ENCODE peak calls at places on chromosome 22, in nine cellular contexts. J, E, B, S, K, P, O, U and X are unnamed samples.

GRCh38 chr22:42473484-42474193 is 41.4 kb upstream of the NFAM1 start:
- DNase-seq in J (peak; percentile 77), E (peak; percentile 53), B (peak; percentile 24), S (no peak), K (no peak), P (no peak), O (no peak), U (peak; percentile 47), X (peak; percentile 20)

GRCh38 chr22:36197065-36197440 is 4.6 kb downstream of the APOL4 start:
- DNase-seq in J (peak; percentile 90), E (no peak), B (peak; percentile 77), S (no peak), K (no peak), P (no peak), O (no peak), U (peak; percentile 79), X (peak; percentile 66)

GRCh38 chr22:40679964-40680818 is 907 bp downstream of the MCHR1 start:
- DNase-seq in J (peak; percentile 37), E (no peak), B (peak; percentile 48), S (no peak), K (no peak), P (no peak), O (no peak), U (no peak), X (peak; percentile 77)

GRCh38 chr22:31893460-31893859 is 50.9 kb upstream of the YWHAH start:
- DNase-seq in J (peak; percentile 28), E (no peak), B (peak; percentile 73), S (no peak), K (no peak), P (no peak), O (no peak), U (no peak), X (no peak)

GRCh38 chr22:25754527-25755202 is 12.7 kb downstream of the MYO18B start:
- DNase-seq in J (peak; percentile 85), E (no peak), B (peak; percentile 94), S (peak; percentile 97), K (no peak), P (no peak), O (no peak), U (no peak), X (no peak)

GRCh38 chr22:35307372-35307771 is 7.7 kb downstream of the TOM1 start:
- DNase-seq in J (no peak), E (no peak), B (no peak), S (no peak), K (no peak), P (no peak), O (no peak), U (no peak), X (no peak)

GRCh38 chr22:34099278-34099677 is 179.0 kb upstream of the LARGE1 start:
- DNase-seq in J (no peak), E (peak; percentile 1), B (no peak), S (no peak), K (no peak), P (no peak), O (no peak), U (no peak), X (no peak)

GRCh38 chr22:33565580-33565995 is 354.7 kb downstream of the LARGE1 start:
- DNase-seq in J (no peak), E (no peak), B (no peak), S (no peak), K (no peak), P (no peak), O (no peak), U (no peak), X (no peak)

GRCh38 chr22:32996702-32997101 is 61.5 kb downstream of the SYN3 start:
- DNase-seq in J (no peak), E (peak; percentile 83), B (peak; percentile 60), S (peak; percentile 86), K (no peak), P (peak; percentile 63), O (no peak), U (no peak), X (no peak)

GRCh38 chr22:36360871-36361383 is 26.8 kb downstream of the MYH9 start:
- DNase-seq in J (peak; percentile 55), E (no peak), B (no peak), S (no peak), K (no peak), P (no peak), O (no peak), U (no peak), X (no peak)

GRCh38 chr22:32322986-32323385 is 34.7 kb upstream of the RFPL3 start:
- DNase-seq in J (no peak), E (no peak), B (no peak), S (peak; percentile 40), K (no peak), P (no peak), O (no peak), U (no peak), X (no peak)

GRCh38 chr22:29080061-29080975 is 7.5 kb downstream of the KREMEN1 start:
- DNase-seq in J (peak; percentile 39), E (peak; percentile 26), B (peak; percentile 52), S (no peak), K (no peak), P (no peak), O (no peak), U (no peak), X (peak; percentile 27)

GRCh38 chr22:19983701-19984100 is 32.9 kb downstream of the ARVCF start:
- DNase-seq in J (no peak), E (no peak), B (no peak), S (peak; percentile 72), K (no peak), P (no peak), O (no peak), U (no peak), X (no peak)

GRCh38 chr22:36505998-36506635 is 723 bp downstream of the FOXRED2 start:
- DNase-seq in J (no peak), E (no peak), B (no peak), S (peak; percentile 75), K (no peak), P (no peak), O (no peak), U (no peak), X (no peak)

GRCh38 chr22:41171996-41172395 is 33.1 kb upstream of the L3MBTL2 start:
- DNase-seq in J (no peak), E (no peak), B (no peak), S (no peak), K (no peak), P (no peak), O (no peak), U (no peak), X (no peak)

DNA sequence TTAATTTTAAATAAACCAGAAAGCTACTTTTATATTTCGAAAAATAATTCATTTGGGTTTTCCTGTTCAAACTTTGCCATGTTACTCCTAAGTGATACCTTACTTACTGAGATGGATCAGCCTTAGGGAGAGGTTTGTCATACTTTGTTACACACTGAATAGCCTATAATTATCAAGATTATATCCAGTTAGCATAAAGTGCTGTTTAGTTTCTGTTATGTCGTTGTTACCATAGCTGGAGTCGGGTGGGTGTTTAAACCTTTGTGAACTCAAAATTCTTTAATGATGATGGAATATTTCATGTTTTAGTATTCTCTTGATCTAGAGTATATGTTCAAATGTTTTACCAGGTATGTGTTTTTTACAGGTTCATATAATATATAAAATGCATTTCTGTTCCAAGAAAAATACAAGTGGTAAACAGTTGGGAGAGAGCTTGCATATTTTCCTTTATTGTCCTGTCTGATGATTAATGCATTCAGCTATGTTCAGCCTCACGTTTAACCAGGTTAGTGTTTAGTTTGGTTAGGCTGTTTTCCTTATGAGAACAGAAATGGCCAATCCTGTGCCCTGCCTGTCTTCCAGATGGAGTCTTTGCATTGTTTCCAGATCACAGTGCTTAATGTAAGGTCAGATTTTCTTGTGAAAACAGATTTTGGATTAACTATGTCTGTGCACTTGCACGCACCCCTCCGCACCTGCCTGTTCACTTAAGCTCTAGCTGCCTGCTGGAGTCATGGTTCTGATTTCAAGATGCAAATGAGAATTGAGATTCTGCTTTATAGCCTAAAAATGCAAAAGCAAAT is 105.6 kb downstream of the ATXN10 start:
- DNase-seq in J (no peak), E (peak; percentile 60), B (no peak), S (no peak), K (no peak), P (no peak), O (no peak), U (no peak), X (peak; percentile 18)
- H3K27ac ChIP-seq in J (no peak overlapping the region), E (peak overlapping the region; percentile 71), B (no peak overlapping the region), S (no peak overlapping the region), K (no peak overlapping the region), P (no peak overlapping the region), O (no peak overlapping the region), U (no peak overlapping the region), X (no peak overlapping the region)

DNA sequence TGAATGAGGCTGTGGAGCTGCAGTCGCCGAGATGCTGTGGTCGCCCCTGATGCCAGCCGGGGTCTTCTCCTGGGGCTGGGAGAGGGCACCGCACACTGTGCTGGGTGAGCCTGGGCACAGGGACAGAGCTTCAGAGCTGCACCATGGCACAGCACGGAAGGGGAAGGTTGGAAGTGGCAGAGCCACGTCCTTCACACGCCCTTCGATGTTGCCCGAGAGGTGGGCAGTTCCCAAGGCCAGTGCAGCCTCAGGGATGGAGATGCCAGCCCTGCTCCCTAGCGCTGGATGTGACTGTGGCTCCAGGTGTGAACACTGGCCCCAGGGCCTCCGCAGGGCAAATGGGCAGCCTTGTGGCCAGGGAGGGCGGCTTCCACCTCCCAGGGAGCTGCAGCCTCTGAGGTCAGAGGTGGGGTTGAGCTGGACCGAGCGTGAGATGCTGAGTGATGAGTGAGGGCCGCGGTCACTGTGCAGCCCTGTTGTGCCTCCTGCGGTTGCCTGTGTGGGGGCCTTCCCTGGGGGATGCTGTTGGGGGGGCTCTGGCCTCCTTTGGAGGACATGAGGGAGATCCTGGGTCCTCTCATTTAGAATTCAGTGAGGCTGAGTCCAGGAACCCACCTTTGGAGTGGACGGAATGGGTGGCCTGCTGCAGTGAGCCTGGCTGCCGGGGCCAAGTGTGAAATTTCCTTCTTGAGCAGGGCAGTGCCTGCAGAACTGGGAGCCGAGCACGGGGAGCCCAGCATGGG is 1090.0 kb downstream of the BRD1 start:
- DNase-seq in J (no peak), E (no peak), B (no peak), S (peak; percentile 60), K (no peak), P (no peak), O (no peak), U (no peak), X (no peak)
- H3K9me3 ChIP-seq in J (no peaks in the 10 kb centered on the region), E (peaks cover 64% of the 10 kb centered on the region), B (no peaks in the 10 kb centered on the region), S (no peaks in the 10 kb centered on the region), K (no peaks in the 10 kb centered on the region), P (peaks cover 5% of the 10 kb centered on the region), O (no peaks in the 10 kb centered on the region), U (no peaks in the 10 kb centered on the region), X (no peaks in the 10 kb centered on the region)

DNA sequence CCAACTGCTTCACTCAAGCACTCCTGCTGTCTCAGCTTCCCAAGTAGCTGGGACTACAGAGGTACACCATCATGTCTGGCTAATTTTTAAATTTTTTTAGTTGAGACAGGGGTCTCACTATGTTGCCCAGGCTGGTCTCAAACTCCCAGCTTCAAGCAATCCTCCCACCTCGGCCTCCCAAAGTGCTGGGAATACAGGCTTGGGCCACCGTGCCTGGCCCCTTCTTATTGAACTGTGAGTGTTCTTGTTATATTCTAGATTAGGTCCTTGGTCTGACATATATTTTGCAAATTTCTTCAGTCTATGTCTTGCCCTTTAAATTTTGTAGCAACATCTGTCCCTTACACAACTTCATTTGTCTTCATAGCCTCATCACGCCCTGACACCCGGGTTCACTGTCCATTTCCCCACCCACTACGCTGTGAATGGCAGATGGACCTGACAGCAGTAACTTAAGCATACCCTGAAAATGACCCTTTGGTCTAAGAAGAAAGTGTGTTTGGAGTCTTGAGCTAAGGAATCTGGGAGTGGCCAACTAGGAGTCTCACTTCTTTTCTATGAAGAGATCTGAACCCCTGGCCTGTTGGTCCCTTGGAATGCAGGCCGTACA is 4.2 kb upstream of the FAM118A start:
- DNase-seq in J (no peak), E (no peak), B (no peak), S (no peak), K (no peak), P (no peak), O (no peak), U (no peak), X (no peak)
- H3K27ac ChIP-seq in J (no peak overlapping the region), E (no peak overlapping the region), B (no peak overlapping the region), S (no peak overlapping the region), K (no peak overlapping the region), P (no peak overlapping the region), O (no peak overlapping the region), U (no peak overlapping the region), X (no peak overlapping the region)

GRCh38 chr22:11598492-11599440 is 3929.2 kb upstream of the OR11H1 start:
- DNase-seq in J (no peak), E (no peak), B (no peak), S (no peak), K (no peak), P (no peak), O (no peak), U (no peak), X (no peak)
- H3K9me3 ChIP-seq in J (peaks cover 8% of the 10 kb centered on the region), E (peaks cover 46% of the 10 kb centered on the region), B (no peaks in the 10 kb centered on the region), S (peaks cover 28% of the 10 kb centered on the region), K (no peaks in the 10 kb centered on the region), P (peaks cover 31% of the 10 kb centered on the region), O (no peaks in the 10 kb centered on the region), U (peaks cover 6% of the 10 kb centered on the region), X (no peaks in the 10 kb centered on the region)